ENCODE peak calls at places on chromosomes 4 and X, in six cellular contexts. One of them, this sample, is unnamed.

GRCh38 chr4:150656882-150657281 is 74.9 kb downstream of the MAB21L2 start:
- DNase-seq in sigmoid colon: no peak
- DNase-seq in GM12865: no peak
- DNase-seq in GM20000: no peak
- DNase-seq in hepatocyte: no peak
- DNase-seq in right atrium auricular region: no peak
- DNase-seq in this sample: no peak

GRCh38 chr4:37243722-37244582 is 591 bp upstream of the NWD2 start:
- DNase-seq in sigmoid colon: no peak
- DNase-seq in GM12865: no peak
- DNase-seq in GM20000: peak
- DNase-seq in hepatocyte: peak
- DNase-seq in right atrium auricular region: no peak
- DNase-seq in this sample: no peak

GRCh38 chr4:42302348-42302747 is 94.9 kb upstream of the SHISA3 start:
- DNase-seq in sigmoid colon: no peak
- DNase-seq in GM12865: peak
- DNase-seq in GM20000: no peak
- DNase-seq in hepatocyte: peak
- DNase-seq in right atrium auricular region: no peak
- DNase-seq in this sample: no peak

GRCh38 chrX:100939336-100939735 is 10.6 kb upstream of the XKRX start:
- DNase-seq in sigmoid colon: no peak
- DNase-seq in GM12865: no peak
- DNase-seq in GM20000: no peak
- DNase-seq in hepatocyte: no peak
- DNase-seq in right atrium auricular region: no peak
- DNase-seq in this sample: no peak

GRCh38 chrX:107537815-107538214 is 88.4 kb downstream of the FRMPD3 start:
- DNase-seq in sigmoid colon: no peak
- DNase-seq in GM12865: peak
- DNase-seq in GM20000: peak
- DNase-seq in hepatocyte: peak
- DNase-seq in right atrium auricular region: no peak
- DNase-seq in this sample: no peak

GRCh38 chrX:130109429-130110378 is 593 bp downstream of the ELF4 start:
- DNase-seq in sigmoid colon: peak
- DNase-seq in GM12865: peak
- DNase-seq in GM20000: no peak
- DNase-seq in hepatocyte: peak
- DNase-seq in right atrium auricular region: no peak
- DNase-seq in this sample: peak

GRCh38 chr4:152458801-152459302 is 77.0 kb downstream of the FBXW7 start:
- DNase-seq in sigmoid colon: no peak
- DNase-seq in GM12865: peak
- DNase-seq in GM20000: no peak
- DNase-seq in hepatocyte: no peak
- DNase-seq in right atrium auricular region: no peak
- DNase-seq in this sample: no peak

GRCh38 chr4:8221476-8221875 is 22.4 kb downstream of the SH3TC1 start:
- DNase-seq in sigmoid colon: no peak
- DNase-seq in GM12865: peak
- DNase-seq in GM20000: peak
- DNase-seq in hepatocyte: no peak
- DNase-seq in right atrium auricular region: no peak
- DNase-seq in this sample: no peak

GRCh38 chr4:90757529-90757928 is 630.3 kb downstream of the CCSER1 start:
- DNase-seq in sigmoid colon: no peak
- DNase-seq in GM12865: no peak
- DNase-seq in GM20000: no peak
- DNase-seq in hepatocyte: no peak
- DNase-seq in right atrium auricular region: no peak
- DNase-seq in this sample: no peak

GRCh38 chr4:47652092-47652491 is 167.0 kb downstream of the ATP10D start:
- DNase-seq in sigmoid colon: no peak
- DNase-seq in GM12865: no peak
- DNase-seq in GM20000: no peak
- DNase-seq in hepatocyte: no peak
- DNase-seq in right atrium auricular region: no peak
- DNase-seq in this sample: no peak

GRCh38 chr4:113969935-113970334 is 9.5 kb downstream of the ARSJ start:
- DNase-seq in sigmoid colon: no peak
- DNase-seq in GM12865: no peak
- DNase-seq in GM20000: no peak
- DNase-seq in hepatocyte: no peak
- DNase-seq in right atrium auricular region: no peak
- DNase-seq in this sample: no peak

GRCh38 chrX:79604364-79604763 is 237.2 kb upstream of the ITM2A start:
- DNase-seq in sigmoid colon: no peak
- DNase-seq in GM12865: no peak
- DNase-seq in GM20000: no peak
- DNase-seq in hepatocyte: no peak
- DNase-seq in right atrium auricular region: no peak
- DNase-seq in this sample: no peak

GRCh38 chrX:115449742-115450141 is 111.2 kb upstream of the PLS3 start:
- DNase-seq in sigmoid colon: peak
- DNase-seq in GM12865: no peak
- DNase-seq in GM20000: no peak
- DNase-seq in hepatocyte: peak
- DNase-seq in right atrium auricular region: peak
- DNase-seq in this sample: no peak

GRCh38 chr4:126766266-126766665 is 866.5 kb upstream of the INTU start:
- DNase-seq in sigmoid colon: no peak
- DNase-seq in GM12865: no peak
- DNase-seq in GM20000: no peak
- DNase-seq in hepatocyte: no peak
- DNase-seq in right atrium auricular region: no peak
- DNase-seq in this sample: no peak

GRCh38 chr4:89590102-89590501 is 246.9 kb downstream of the SNCA start:
- DNase-seq in sigmoid colon: no peak
- DNase-seq in GM12865: no peak
- DNase-seq in GM20000: no peak
- DNase-seq in hepatocyte: no peak
- DNase-seq in right atrium auricular region: no peak
- DNase-seq in this sample: no peak

GRCh38 chrX:152024710-152025109 is 50.2 kb upstream of the GABRE start:
- DNase-seq in sigmoid colon: no peak
- DNase-seq in GM12865: no peak
- DNase-seq in GM20000: no peak
- DNase-seq in hepatocyte: no peak
- DNase-seq in right atrium auricular region: no peak
- DNase-seq in this sample: no peak

GRCh38 chr4:56211202-56211601 is 176.1 kb downstream of the AASDH start:
- DNase-seq in sigmoid colon: no peak
- DNase-seq in GM12865: no peak
- DNase-seq in GM20000: no peak
- DNase-seq in hepatocyte: no peak
- DNase-seq in right atrium auricular region: no peak
- DNase-seq in this sample: no peak

GRCh38 chr4:167014944-167015343 is 219.3 kb downstream of the SPOCK3 start:
- DNase-seq in sigmoid colon: no peak
- DNase-seq in GM12865: no peak
- DNase-seq in GM20000: no peak
- DNase-seq in hepatocyte: no peak
- DNase-seq in right atrium auricular region: no peak
- DNase-seq in this sample: no peak

GRCh38 chr4:167025651-167026050 is 208.6 kb downstream of the SPOCK3 start:
- DNase-seq in sigmoid colon: no peak
- DNase-seq in GM12865: no peak
- DNase-seq in GM20000: no peak
- DNase-seq in hepatocyte: peak
- DNase-seq in right atrium auricular region: no peak
- DNase-seq in this sample: no peak

GRCh38 chr4:167023359-167023925 is 210.9 kb downstream of the SPOCK3 start:
- DNase-seq in sigmoid colon: no peak
- DNase-seq in GM12865: peak
- DNase-seq in GM20000: no peak
- DNase-seq in hepatocyte: no peak
- DNase-seq in right atrium auricular region: no peak
- DNase-seq in this sample: no peak

GRCh38 chr4:167021545-167022155 is 212.6 kb downstream of the SPOCK3 start:
- DNase-seq in sigmoid colon: peak
- DNase-seq in GM12865: peak
- DNase-seq in GM20000: peak
- DNase-seq in hepatocyte: peak
- DNase-seq in right atrium auricular region: peak
- DNase-seq in this sample: peak

DNA sequence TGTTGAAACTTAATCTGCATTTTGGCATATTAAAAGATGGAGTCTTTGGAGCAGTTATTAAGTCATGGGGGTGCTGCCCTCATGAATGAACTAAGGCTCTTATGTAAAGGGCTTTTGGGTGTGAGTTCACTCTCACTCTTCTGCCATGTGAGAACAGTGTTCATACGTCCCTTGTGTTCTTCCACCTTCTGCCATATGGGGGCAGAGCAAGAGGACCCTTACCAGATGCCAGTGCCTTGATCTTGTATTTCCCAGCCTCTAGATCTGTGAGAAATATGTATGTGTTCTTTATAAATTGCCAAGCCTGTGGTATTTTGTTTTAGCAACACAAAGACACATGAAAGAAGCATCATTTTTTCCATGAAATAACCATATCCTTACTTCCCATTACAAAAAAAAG is 213.9 kb downstream of the SPOCK3 start:
- DNase-seq in sigmoid colon: no peak
- DNase-seq in GM12865: peak
- DNase-seq in GM20000: no peak
- DNase-seq in hepatocyte: peak
- DNase-seq in right atrium auricular region: no peak
- DNase-seq in this sample: no peak
- TF ChIP-seq CTCF in sigmoid colon: no peak
- TF ChIP-seq CTCF in GM12865: peak
- TF ChIP-seq CTCF in GM20000: peak
- TF ChIP-seq CTCF in hepatocyte: peak
- TF ChIP-seq CTCF in right atrium auricular region: no peak
- TF ChIP-seq CTCF in this sample: no peak

GRCh38 chrX:71245159-71245558 is 8.8 kb downstream of the ZMYM3 start:
- DNase-seq in sigmoid colon: no peak
- DNase-seq in GM12865: no peak
- DNase-seq in GM20000: no peak
- DNase-seq in hepatocyte: no peak
- DNase-seq in right atrium auricular region: no peak
- DNase-seq in this sample: no peak

GRCh38 chrX:71244359-71245128 is 9.4 kb downstream of the ZMYM3 start:
- DNase-seq in sigmoid colon: no peak
- DNase-seq in GM12865: no peak
- DNase-seq in GM20000: no peak
- DNase-seq in hepatocyte: no peak
- DNase-seq in right atrium auricular region: no peak
- DNase-seq in this sample: no peak
- TF ChIP-seq CTCF in sigmoid colon: no peak
- TF ChIP-seq CTCF in GM12865: no peak
- TF ChIP-seq CTCF in GM20000: no peak
- TF ChIP-seq CTCF in hepatocyte: no peak
- TF ChIP-seq CTCF in right atrium auricular region: no peak
- TF ChIP-seq CTCF in this sample: no peak

GRCh38 chr4:27176400-27176799 is 315.8 kb downstream of the STIM2 start:
- DNase-seq in sigmoid colon: no peak
- DNase-seq in GM12865: peak
- DNase-seq in GM20000: no peak
- DNase-seq in hepatocyte: peak
- DNase-seq in right atrium auricular region: no peak
- DNase-seq in this sample: no peak
- TF ChIP-seq CTCF in sigmoid colon: no peak
- TF ChIP-seq CTCF in GM12865: peak
- TF ChIP-seq CTCF in GM20000: no peak
- TF ChIP-seq CTCF in hepatocyte: peak
- TF ChIP-seq CTCF in right atrium auricular region: no peak
- TF ChIP-seq CTCF in this sample: no peak

DNA sequence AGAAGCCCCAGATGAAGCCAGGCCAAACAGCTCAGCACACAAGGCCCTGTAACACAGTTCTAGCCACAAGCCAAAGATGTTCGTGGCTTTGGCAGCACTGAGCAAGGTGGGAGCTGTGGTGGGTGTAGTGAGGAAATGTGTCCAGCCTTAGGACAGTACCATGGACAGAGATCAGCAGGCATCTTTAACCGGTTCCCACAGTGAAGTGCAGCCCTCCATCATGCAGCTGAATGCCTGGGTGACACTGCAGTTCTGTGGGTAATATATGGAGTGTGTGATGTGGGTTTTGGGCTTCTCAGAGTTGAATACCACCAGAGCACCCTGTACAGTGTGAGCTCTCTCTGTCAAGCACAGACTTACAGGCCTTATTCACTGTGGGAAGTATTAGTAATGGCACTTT is 6.0 kb upstream of the NEXMIF start:
- DNase-seq in sigmoid colon: no peak
- DNase-seq in GM12865: peak
- DNase-seq in GM20000: no peak
- DNase-seq in hepatocyte: peak
- DNase-seq in right atrium auricular region: no peak
- DNase-seq in this sample: no peak
- TF ChIP-seq CTCF in sigmoid colon: no peak
- TF ChIP-seq CTCF in GM12865: no peak
- TF ChIP-seq CTCF in GM20000: no peak
- TF ChIP-seq CTCF in hepatocyte: no peak
- TF ChIP-seq CTCF in right atrium auricular region: no peak
- TF ChIP-seq CTCF in this sample: no peak

GRCh38 chr4:41095973-41096372 is 118.4 kb downstream of the APBB2 start:
- DNase-seq in sigmoid colon: no peak
- DNase-seq in GM12865: peak
- DNase-seq in GM20000: no peak
- DNase-seq in hepatocyte: no peak
- DNase-seq in right atrium auricular region: no peak
- DNase-seq in this sample: no peak

GRCh38 chr4:41095192-41095872 is 119.0 kb downstream of the APBB2 start:
- DNase-seq in sigmoid colon: no peak
- DNase-seq in GM12865: no peak
- DNase-seq in GM20000: no peak
- DNase-seq in hepatocyte: no peak
- DNase-seq in right atrium auricular region: no peak
- DNase-seq in this sample: no peak

GRCh38 chr4:41098093-41098492 is 116.2 kb downstream of the APBB2 start:
- DNase-seq in sigmoid colon: no peak
- DNase-seq in GM12865: no peak
- DNase-seq in GM20000: no peak
- DNase-seq in hepatocyte: no peak
- DNase-seq in right atrium auricular region: no peak
- DNase-seq in this sample: no peak

GRCh38 chr4:41102360-41103092 is 111.8 kb downstream of the APBB2 start:
- DNase-seq in sigmoid colon: no peak
- DNase-seq in GM12865: no peak
- DNase-seq in GM20000: no peak
- DNase-seq in hepatocyte: no peak
- DNase-seq in right atrium auricular region: no peak
- DNase-seq in this sample: no peak

GRCh38 chr4:41098649-41099048 is 115.7 kb downstream of the APBB2 start:
- DNase-seq in sigmoid colon: no peak
- DNase-seq in GM12865: no peak
- DNase-seq in GM20000: no peak
- DNase-seq in hepatocyte: no peak
- DNase-seq in right atrium auricular region: no peak
- DNase-seq in this sample: no peak
- TF ChIP-seq CTCF in sigmoid colon: no peak
- TF ChIP-seq CTCF in GM12865: no peak
- TF ChIP-seq CTCF in GM20000: no peak
- TF ChIP-seq CTCF in hepatocyte: no peak
- TF ChIP-seq CTCF in right atrium auricular region: no peak
- TF ChIP-seq CTCF in this sample: no peak

This sample was measured in activated B cell treated with CpG ODN at 0.5 μM for 24 hours.